ENCODE peak calls at places on chromosomes 13 and 19, in nine cellular contexts. J, G, D, M, O, X, A, W and Y are unnamed samples. For H3K9me3, the result is how much of the 10 kb centered on the place peaks cover.

GRCh38 chr19:5206751-5207075 is 133.9 kb downstream of the PTPRS start:
- DNase-seq in J (no peak), G (no peak), D (no peak), M (no peak), O (no peak), X (no peak), A (no peak), W (no peak), Y (no peak)

GRCh38 chr19:16946951-16947940 is 58.4 kb downstream of the F2RL3 start:
- DNase-seq in J (no peak), G (no peak), D (no peak), M (no peak), O (no peak), X (no peak), A (no peak), W (no peak), Y (no peak)

GRCh38 chr13:47170971-47171370 is 274.1 kb upstream of the HTR2A start:
- DNase-seq in J (no peak), G (no peak), D (no peak), M (no peak), O (no peak), X (no peak), A (no peak), W (no peak), Y (no peak)

GRCh38 chr19:54178581-54179261 is 5.8 kb upstream of the TMC4 start:
- DNase-seq in J (no peak), G (peak), D (no peak), M (no peak), O (no peak), X (no peak), A (no peak), W (no peak), Y (no peak)

GRCh38 chr19:11137542-11138384 is 17.8 kb downstream of the SPC24 start:
- DNase-seq in J (peak), G (peak), D (peak), M (peak), O (peak), X (no peak), A (peak), W (peak), Y (peak)

GRCh38 chr19:38877781-38878574 is at the start of gene RINL:
- DNase-seq in J (peak), G (peak), D (no peak), M (no peak), O (peak), X (no peak), A (no peak), W (peak), Y (no peak)

GRCh38 chr13:83995930-83996329 is 113.7 kb upstream of the SLITRK1 start:
- DNase-seq in J (no peak), G (no peak), D (no peak), M (no peak), O (no peak), X (no peak), A (no peak), W (no peak), Y (no peak)

GRCh38 chr13:106530209-106530906 is 5.1 kb downstream of the EFNB2 start:
- DNase-seq in J (no peak), G (no peak), D (no peak), M (no peak), O (no peak), X (no peak), A (no peak), W (no peak), Y (no peak)

DNA sequence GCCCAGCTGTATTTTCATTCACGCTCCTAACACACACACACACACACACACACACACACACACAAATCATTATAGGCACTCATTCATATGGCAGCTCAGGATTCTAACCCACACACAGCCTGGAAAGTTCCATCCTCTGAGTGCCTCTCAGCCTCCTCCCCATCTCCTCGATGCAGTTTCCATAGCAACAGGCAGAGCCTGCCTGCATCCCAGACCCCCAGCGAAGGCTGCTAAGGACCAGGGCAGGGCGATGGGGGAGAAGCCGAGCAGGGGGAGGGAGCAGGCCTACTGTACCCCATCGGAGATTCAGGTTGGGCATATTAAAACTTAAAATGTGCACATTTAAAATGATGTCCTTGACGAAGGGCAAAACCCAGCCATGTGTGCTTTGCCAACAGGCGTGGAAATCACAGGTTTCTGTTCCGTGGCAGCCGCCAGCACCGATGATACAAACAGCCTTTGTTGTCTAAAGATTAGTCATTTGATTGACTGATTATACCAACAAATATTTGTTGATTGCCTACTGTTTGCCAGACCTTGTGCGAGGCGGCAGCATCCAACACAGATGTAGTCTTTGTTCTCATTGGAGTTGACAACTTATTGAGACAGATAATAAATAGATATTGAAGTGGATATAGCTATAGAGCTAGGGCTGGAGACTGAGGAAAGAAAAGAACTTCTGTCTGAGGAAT is 43.8 kb upstream of the USP29 start:
- DNase-seq in J (no peak), G (no peak), D (no peak), M (no peak), O (no peak), X (no peak), A (no peak), W (no peak), Y (no peak)
- H3K9me3 ChIP-seq in J (under half), G (under half), D (under half), M (half or more), O (under half), X (under half), A (under half), W (under half), Y (under half)

DNA sequence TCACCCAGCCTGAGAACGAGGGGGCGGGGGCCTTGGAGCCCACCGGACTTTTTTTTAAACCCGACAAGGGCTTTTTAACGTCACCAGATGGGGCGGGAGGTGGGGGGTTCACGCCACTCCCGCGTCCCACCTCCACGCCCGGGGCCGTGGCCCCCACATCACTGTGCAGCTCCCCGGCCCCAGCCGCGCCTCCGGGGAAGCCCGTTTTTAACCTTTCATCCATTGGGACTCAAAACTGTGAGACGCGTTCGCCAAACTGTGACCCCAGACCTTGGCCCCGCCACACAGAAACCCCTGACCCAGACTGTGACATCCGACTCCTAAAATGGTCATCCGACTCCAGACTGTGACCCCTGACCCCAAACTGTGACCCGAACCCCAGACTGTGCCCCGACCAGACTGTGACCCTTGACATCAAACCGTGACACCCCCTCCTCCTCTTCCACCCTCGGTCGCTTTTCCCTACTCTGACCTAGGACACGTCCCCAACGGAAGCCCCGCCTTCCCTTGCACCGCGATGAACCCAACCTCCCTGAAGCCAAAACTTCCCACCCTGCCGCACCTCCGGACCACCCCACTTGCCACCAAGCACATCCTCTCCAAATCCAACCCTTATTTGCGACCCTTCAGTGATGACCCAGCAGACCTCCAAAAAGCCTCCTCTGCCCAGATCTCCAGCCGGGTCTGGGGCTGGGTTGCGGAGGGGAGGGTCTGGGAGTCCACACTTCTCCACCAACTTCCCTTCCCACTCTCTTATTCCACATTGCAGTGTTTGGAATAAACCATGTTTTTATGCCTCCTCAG is 1.5 kb upstream of the GRWD1 start:
- DNase-seq in J (no peak), G (no peak), D (no peak), M (no peak), O (no peak), X (no peak), A (no peak), W (no peak), Y (no peak)
- H3K4me3 ChIP-seq in J (no peak), G (peak), D (no peak), M (no peak), O (peak), X (peak), A (peak), W (peak), Y (no peak)

DNA sequence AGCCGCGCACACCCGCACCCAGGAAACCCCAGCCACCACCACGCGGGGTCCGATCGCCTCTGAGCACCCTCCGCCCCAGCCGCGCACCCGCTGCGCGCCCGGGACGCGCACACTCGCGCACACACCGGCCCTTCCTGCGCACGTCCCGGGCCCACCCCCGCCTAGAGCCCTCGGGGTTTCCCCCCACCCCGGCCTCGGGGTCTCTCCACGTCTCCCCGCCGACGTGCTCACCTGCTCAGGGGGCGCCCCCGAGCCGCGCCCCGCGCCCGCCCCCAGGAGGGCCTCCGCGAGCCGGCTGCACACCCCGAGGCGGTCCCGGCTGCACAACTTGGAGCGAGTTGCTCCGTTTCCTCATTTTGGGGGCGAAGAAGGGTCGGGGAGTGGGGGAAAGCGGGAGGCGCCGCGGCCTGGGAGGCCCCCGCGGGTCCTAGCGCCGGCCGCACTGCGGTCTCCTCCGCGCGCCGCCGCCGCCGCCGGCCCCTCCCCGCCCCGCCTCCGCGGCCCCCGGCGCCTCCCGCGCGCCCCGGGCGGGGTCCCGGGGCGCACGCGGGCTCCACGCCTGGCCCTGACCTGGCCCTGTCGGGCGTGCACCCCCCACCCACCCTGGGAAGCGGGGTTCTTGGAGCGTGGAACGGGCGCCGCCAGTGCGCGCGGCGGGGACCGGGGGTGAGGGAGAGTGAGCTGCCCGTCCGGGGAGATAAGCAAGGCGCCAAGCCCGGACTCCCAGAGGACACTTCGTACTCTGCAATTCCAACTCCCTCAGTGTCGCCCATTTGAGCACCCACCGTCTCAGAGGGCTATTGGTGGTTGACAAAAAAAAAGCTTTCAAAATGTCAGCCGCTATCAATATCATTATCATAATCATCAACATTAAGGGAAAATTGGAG is at the start of gene MATK:
- DNase-seq in J (no peak), G (peak), D (no peak), M (no peak), O (no peak), X (no peak), A (no peak), W (no peak), Y (no peak)
- H3K27ac ChIP-seq in J (no peak), G (no peak), D (no peak), M (peak), O (no peak), X (no peak), A (no peak), W (peak), Y (peak)

GRCh38 chr13:110323172-110323851 is 16.2 kb downstream of the COL4A2 start:
- DNase-seq in J (no peak), G (no peak), D (no peak), M (peak), O (no peak), X (no peak), A (no peak), W (no peak), Y (no peak)
- H3K9me3 ChIP-seq in J (under half), G (under half), D (under half), M (under half), O (under half), X (under half), A (under half), W (under half), Y (under half)

GRCh38 chr19:58296086-58296485 is 9.1 kb upstream of the ERVK3-1 start:
- DNase-seq in J (no peak), G (no peak), D (no peak), M (no peak), O (no peak), X (no peak), A (no peak), W (no peak), Y (no peak)

GRCh38 chr19:58300620-58301019 is 4.6 kb upstream of the ERVK3-1 start:
- DNase-seq in J (no peak), G (no peak), D (no peak), M (no peak), O (no peak), X (no peak), A (no peak), W (no peak), Y (no peak)

GRCh38 chr19:58291943-58292342 is 13.2 kb downstream of the ZNF8 start:
- DNase-seq in J (no peak), G (no peak), D (no peak), M (no peak), O (no peak), X (no peak), A (no peak), W (no peak), Y (no peak)

DNA sequence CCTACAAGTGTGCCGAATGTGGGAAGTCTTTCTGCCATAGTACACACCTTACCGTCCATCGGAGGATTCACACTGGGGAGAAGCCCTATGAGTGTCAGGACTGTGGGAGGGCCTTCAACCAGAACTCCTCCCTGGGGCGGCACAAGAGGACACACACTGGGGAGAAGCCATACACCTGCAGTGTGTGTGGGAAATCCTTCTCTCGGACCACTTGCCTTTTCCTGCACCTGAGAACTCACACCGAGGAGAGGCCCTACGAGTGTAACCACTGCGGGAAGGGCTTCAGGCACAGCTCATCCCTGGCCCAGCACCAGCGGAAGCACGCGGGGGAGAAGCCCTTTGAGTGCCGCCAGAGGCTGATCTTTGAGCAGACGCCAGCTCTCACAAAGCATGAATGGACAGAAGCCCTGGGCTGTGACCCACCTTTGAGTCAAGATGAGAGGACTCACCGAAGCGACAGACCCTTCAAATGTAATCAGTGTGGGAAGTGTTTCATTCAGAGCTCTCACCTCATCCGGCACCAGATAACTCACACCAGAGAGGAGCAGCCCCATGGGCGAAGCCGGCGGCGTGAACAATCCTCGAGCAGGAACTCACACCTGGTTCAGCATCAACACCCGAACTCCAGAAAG is 10.3 kb upstream of the ERVK3-1 start:
- DNase-seq in J (no peak), G (no peak), D (no peak), M (peak), O (no peak), X (no peak), A (no peak), W (no peak), Y (no peak)
- H3K4me3 ChIP-seq in J (no peak), G (no peak), D (peak), M (no peak), O (no peak), X (no peak), A (no peak), W (no peak), Y (no peak)

GRCh38 chr19:4066176-4066606 is 508 bp downstream of the ZBTB7A start:
- DNase-seq in J (no peak), G (peak), D (no peak), M (no peak), O (peak), X (no peak), A (no peak), W (peak), Y (no peak)

GRCh38 chr19:4064551-4065260 is 2.0 kb downstream of the ZBTB7A start:
- DNase-seq in J (peak), G (peak), D (no peak), M (no peak), O (peak), X (no peak), A (peak), W (no peak), Y (peak)

GRCh38 chr19:4066682-4067395 is at the start of gene ZBTB7A:
- DNase-seq in J (peak), G (peak), D (no peak), M (peak), O (peak), X (no peak), A (peak), W (peak), Y (peak)

GRCh38 chr19:4064073-4064550 is 2.6 kb downstream of the ZBTB7A start:
- DNase-seq in J (peak), G (no peak), D (no peak), M (no peak), O (no peak), X (no peak), A (peak), W (no peak), Y (no peak)

GRCh38 chr19:4065430-4066175 is 1.1 kb downstream of the ZBTB7A start:
- DNase-seq in J (peak), G (peak), D (peak), M (peak), O (peak), X (no peak), A (peak), W (peak), Y (peak)
- H3K27ac ChIP-seq in J (peak), G (peak), D (no peak), M (peak), O (peak), X (no peak), A (peak), W (no peak), Y (peak)

DNA sequence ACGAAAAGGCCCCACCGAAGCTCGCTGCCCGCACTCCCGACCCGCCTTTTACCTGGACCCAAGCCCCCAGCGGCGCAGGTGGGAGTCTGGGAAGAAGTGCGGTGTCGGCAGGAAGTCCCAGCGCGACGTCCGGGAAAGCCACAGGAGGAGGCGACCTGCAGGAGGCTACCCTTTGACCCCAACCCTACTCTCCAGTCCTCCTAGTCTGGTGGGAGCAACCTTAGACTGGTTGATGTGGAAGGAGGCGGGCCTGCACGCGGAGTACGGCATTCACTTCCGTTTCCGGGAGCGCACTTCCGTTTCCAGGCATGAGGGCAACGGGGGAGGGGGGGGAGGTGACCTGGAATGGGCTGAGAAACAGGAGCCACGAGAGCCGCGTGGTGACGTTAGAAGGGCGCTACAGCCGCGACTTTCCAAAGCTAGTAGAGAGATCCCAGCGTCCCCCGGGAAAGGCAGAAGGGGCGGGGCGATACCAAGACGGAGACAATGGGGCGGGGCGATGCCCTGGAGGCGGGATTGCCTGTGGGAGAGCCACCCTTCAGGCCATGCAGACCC is 28.5 kb downstream of the ZNF266 start:
- DNase-seq in J (peak), G (peak), D (no peak), M (peak), O (no peak), X (peak), A (peak), W (peak), Y (peak)
- H3K9me3 ChIP-seq in J (under half), G (under half), D (under half), M (half or more), O (under half), X (under half), A (under half), W (under half), Y (under half)

GRCh38 chr13:95512957-95513356 is 39.6 kb upstream of the CLDN10 start:
- DNase-seq in J (no peak), G (no peak), D (no peak), M (no peak), O (no peak), X (no peak), A (no peak), W (no peak), Y (no peak)
- H3K4me3 ChIP-seq in J (no peak), G (no peak), D (no peak), M (no peak), O (no peak), X (no peak), A (no peak), W (no peak), Y (no peak)